ENCODE peak calls at places on chromosomes 13 and 19, in ten cellular contexts. O is adrenal gland; Y is kidney; K is heart right ventricle; H is psoas muscle; X is left ventricle myocardium inferior; B is CD4-positive, CD25-positive, alpha-beta regulatory T cell; E is endodermal cell; J is pancreas; G is RWPE2. D is an unnamed sample. For H3K36me3, the result is how much of the 10 kb centered on the place peaks cover.

GRCh38 chr19:31356587-31357314 is 7.5 kb upstream of the TSHZ3 start:
- DNase-seq in O (peak), Y (no peak), K (peak), H (peak), X (peak), B (peak), E (peak), J (no peak), G (no peak), D (peak)

GRCh38 chr13:20136781-20137703 is 23.8 kb downstream of the GJA3 start:
- DNase-seq in O (no peak), Y (no peak), K (peak), H (no peak), X (no peak), B (peak), E (peak), J (peak), G (no peak), D (peak)

GRCh38 chr19:6056801-6057650 is 53.3 kb downstream of the RFX2 start:
- DNase-seq in O (peak), Y (peak), K (peak), H (peak), X (peak), B (no peak), E (peak), J (peak), G (peak), D (peak)

GRCh38 chr19:38727868-38728660 is 16.2 kb downstream of the CAPN12 start:
- DNase-seq in O (peak), Y (peak), K (no peak), H (no peak), X (peak), B (no peak), E (no peak), J (peak), G (peak), D (no peak)

GRCh38 chr13:76792680-76793334 is 93.4 kb downstream of the KCTD12 start:
- DNase-seq in O (no peak), Y (no peak), K (no peak), H (no peak), X (no peak), B (no peak), E (no peak), J (no peak), G (no peak), D (no peak)

GRCh38 chr13:105655046-105655445 is 880.4 kb downstream of the EFNB2 start:
- DNase-seq in O (no peak), Y (no peak), K (no peak), H (no peak), X (no peak), B (no peak), E (no peak), J (no peak), G (no peak), D (no peak)

GRCh38 chr13:48393698-48394085 is 19.2 kb downstream of the LPAR6 start:
- DNase-seq in O (no peak), Y (no peak), K (no peak), H (no peak), X (no peak), B (no peak), E (no peak), J (no peak), G (no peak), D (no peak)

GRCh38 chr13:50170447-50171037 is 155.3 kb downstream of the KCNRG start:
- DNase-seq in O (no peak), Y (no peak), K (no peak), H (no peak), X (no peak), B (no peak), E (no peak), J (no peak), G (no peak), D (no peak)

GRCh38 chr19:33419763-33420080 is 46.2 kb downstream of the CEBPG start:
- DNase-seq in O (no peak), Y (peak), K (no peak), H (no peak), X (no peak), B (no peak), E (peak), J (peak), G (no peak), D (peak)

GRCh38 chr13:93984876-93985275 is 494.6 kb downstream of the DCT start:
- DNase-seq in O (no peak), Y (no peak), K (no peak), H (no peak), X (no peak), B (no peak), E (peak), J (no peak), G (no peak), D (peak)

GRCh38 chr13:95882121-95882520 is 171.1 kb downstream of the UGGT2 start:
- DNase-seq in O (no peak), Y (no peak), K (no peak), H (no peak), X (no peak), B (no peak), E (no peak), J (no peak), G (no peak), D (no peak)

GRCh38 chr13:98900442-98900841 is 77.4 kb downstream of the DOCK9 start:
- DNase-seq in O (no peak), Y (no peak), K (no peak), H (no peak), X (no peak), B (no peak), E (no peak), J (no peak), G (no peak), D (no peak)
- H3K36me3 ChIP-seq in O (under half), Y (under half), K (half or more), H (under half), X (half or more), B (half or more), E (under half), J (under half), G (under half), D (under half)

GRCh38 chr19:48330012-48330681 is 4.8 kb downstream of the EMP3 start:
- DNase-seq in O (peak), Y (peak), K (peak), H (peak), X (peak), B (peak), E (peak), J (peak), G (no peak), D (peak)

GRCh38 chr19:48332662-48333466 is 7.5 kb downstream of the EMP3 start:
- DNase-seq in O (peak), Y (peak), K (peak), H (peak), X (peak), B (peak), E (peak), J (peak), G (peak), D (peak)

GRCh38 chr19:48325265-48325910 is at the start of gene EMP3:
- DNase-seq in O (peak), Y (peak), K (peak), H (peak), X (peak), B (peak), E (peak), J (no peak), G (peak), D (peak)

GRCh38 chr19:48332351-48332661 is 7.0 kb downstream of the EMP3 start:
- DNase-seq in O (no peak), Y (no peak), K (no peak), H (no peak), X (no peak), B (no peak), E (no peak), J (no peak), G (no peak), D (no peak)

GRCh38 chr19:48329167-48329891 is 4.0 kb downstream of the EMP3 start:
- DNase-seq in O (peak), Y (no peak), K (no peak), H (no peak), X (no peak), B (peak), E (peak), J (no peak), G (no peak), D (peak)
- H3K4me3 ChIP-seq in O (peak), Y (peak), K (peak), H (peak), X (peak), B (peak), E (no peak), J (no peak), G (no peak), D (peak)

GRCh38 chr19:2216361-2217225 is 19.5 kb downstream of the PLEKHJ1 start:
- DNase-seq in O (no peak), Y (no peak), K (no peak), H (no peak), X (no peak), B (no peak), E (no peak), J (no peak), G (no peak), D (no peak)
- H3K36me3 ChIP-seq in O (half or more), Y (under half), K (half or more), H (half or more), X (half or more), B (under half), E (under half), J (half or more), G (half or more), D (under half)

DNA sequence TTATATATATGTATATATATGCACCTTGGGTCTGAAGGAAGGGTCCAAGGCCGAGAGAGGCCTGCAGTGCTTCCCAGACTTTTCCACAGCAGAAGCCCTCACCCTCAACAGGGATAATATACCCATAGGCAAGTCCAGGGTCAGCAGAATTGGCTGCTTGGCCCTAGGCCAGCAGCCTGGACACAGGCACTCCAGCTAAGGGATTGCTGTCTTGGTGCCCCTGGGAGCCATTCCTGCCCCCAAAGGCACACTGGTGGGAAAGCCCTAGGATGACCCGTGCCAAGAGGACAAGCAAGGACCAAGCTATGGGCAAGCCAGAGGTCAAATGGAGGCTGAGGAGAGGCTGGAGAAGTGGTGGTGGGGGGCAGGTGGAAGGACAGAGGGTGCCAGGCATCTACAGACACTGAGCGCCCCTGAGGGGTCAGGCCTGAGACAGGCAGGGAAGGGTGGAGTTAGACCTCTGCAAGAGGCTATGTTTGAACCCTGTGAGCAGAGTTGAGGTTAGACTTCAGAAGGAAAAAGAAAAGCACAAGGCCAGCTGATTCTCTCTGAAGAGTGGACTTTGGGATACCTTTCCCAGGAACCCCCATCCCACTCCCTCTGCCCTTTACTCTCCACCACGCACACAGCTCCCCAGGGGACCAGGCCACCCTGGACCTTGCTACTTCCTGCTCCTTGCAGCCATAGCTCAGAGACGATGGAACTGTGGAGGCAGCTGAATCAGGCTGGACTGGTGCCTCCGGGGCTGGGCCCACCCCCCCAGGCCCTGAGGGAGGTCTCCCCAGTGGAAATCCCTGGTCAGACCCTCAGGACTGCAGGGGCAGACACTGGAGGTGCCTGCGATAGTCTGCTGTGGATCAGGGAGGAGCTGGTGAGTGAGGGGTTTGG is at the start of gene ERICH4:
- DNase-seq in O (no peak), Y (no peak), K (no peak), H (no peak), X (no peak), B (no peak), E (no peak), J (no peak), G (no peak), D (peak)
- H3K4me3 ChIP-seq in O (no peak), Y (peak), K (no peak), H (no peak), X (no peak), B (no peak), E (no peak), J (no peak), G (no peak), D (no peak)

DNA sequence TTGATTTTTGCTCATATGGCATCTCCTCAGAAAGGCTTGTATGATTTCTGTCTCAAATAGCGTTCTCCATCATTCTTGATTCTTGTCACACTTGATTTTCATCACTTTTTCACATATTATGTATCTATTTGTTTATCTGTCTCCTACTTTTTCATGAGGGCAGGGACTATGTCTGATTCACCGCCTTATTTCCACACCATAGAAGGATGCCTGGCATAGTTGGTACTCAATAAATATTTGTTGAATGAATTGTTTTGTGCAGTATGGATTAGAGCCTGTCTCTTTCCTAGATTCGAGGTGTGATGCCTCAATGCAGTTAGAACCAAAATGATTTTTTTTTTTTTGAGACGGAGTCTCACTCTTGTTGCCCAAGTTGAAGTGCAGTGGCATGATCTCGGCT is 12.1 kb downstream of the SAE1 start:
- DNase-seq in O (no peak), Y (no peak), K (no peak), H (no peak), X (no peak), B (no peak), E (no peak), J (no peak), G (no peak), D (no peak)
- H3K36me3 ChIP-seq in O (under half), Y (under half), K (half or more), H (under half), X (under half), B (under half), E (half or more), J (under half), G (half or more), D (under half)

DNA sequence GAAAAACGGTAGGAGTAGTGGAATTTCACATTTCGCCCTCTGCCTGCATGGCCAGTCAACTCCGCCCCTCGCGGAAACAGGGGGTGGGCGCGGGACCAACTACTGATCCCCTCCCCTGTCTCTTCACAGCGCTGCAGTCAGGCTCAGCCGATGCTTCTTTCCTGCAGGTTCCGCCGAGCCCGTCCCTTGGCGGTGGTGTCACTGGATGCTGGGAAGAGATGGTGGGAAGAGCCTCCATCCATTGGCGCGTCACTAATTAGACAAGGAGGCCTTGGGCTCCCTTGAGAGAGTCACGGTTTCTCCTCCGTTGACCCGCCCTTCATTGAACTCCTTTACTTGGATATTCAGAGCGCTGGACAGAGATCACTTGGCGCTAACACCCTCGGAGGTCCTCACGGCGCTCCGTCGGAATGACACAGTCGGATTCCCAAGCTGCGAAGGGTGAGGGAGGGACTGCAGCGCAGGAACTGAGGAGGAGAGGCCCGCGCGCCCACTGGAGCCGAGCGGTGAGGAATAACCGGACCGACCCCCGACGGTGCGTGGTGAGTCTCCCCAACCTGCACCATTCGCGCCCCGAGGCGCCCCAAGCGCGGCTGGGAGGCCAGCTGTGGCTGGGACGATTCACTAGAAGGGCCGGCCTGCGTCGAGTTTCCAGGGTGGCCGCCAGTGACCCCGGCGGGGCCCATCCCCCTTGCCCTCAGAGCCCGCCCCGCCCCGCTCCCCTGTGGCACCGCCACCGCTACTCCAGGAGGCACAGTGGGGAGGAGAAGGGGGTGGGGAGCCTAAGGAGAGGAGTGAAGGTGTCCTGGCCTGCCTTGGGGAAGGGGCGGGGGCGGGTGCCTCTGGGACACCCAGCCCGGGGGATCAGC is 11.2 kb upstream of the CEACAM21 start:
- DNase-seq in O (no peak), Y (no peak), K (no peak), H (no peak), X (no peak), B (peak), E (peak), J (no peak), G (no peak), D (peak)
- H3K4me3 ChIP-seq in O (peak), Y (no peak), K (peak), H (no peak), X (peak), B (peak), E (peak), J (no peak), G (no peak), D (no peak)